ENCODE peak calls at places on chromosome 18, in six cellular contexts. F is GM12865, W is lung, K is HFFc6, A is foreskin fibroblast, V is fibroblast of pulmonary artery. Y is an unnamed sample.

GRCh38 chr18:24014986-24015896 is 687 bp downstream of the TTC39C start:
- DNase-seq in W (peak; percentile 44), A (peak; percentile 93), V (peak; percentile 81), K (peak; percentile 77), F (peak; percentile 60), Y (no peak)

GRCh38 chr18:73975266-73975665 is 172.4 kb downstream of the FBXO15 start:
- DNase-seq in W (no peak), K (no peak), V (no peak), A (peak; percentile 15), F (peak; percentile 2), Y (no peak)

GRCh38 chr18:75360206-75360605 is 67.3 kb downstream of the SMIM21 start:
- DNase-seq in A (no peak), W (no peak), F (no peak), V (no peak), K (no peak), Y (no peak)

GRCh38 chr18:8769509-8769908 is 64.2 kb downstream of the MTCL1 start:
- DNase-seq in A (no peak), V (no peak), W (no peak), K (no peak), F (no peak), Y (no peak)

GRCh38 chr18:61975526-61976326 is 82.9 kb upstream of the RNF152 start:
- DNase-seq in A (no peak), V (no peak), K (no peak), F (peak; percentile 45), W (no peak), Y (no peak)

GRCh38 chr18:35856178-35856577 is 116.3 kb upstream of the RMP24 start:
- DNase-seq in K (no peak), V (no peak), A (no peak), W (peak; percentile 6), F (no peak), Y (peak; percentile 10)

GRCh38 chr18:55982992-55983391 is 395.0 kb upstream of the TCF4 start:
- DNase-seq in V (no peak), K (peak; percentile 18), F (no peak), W (no peak), A (peak; percentile 18), Y (no peak)

GRCh38 chr18:13680612-13681011 is 45.7 kb downstream of the FAM210A start:
- DNase-seq in W (no peak), K (no peak), V (no peak), F (peak; percentile 13), A (no peak), Y (no peak)

GRCh38 chr18:62852851-62853250 is 137.5 kb downstream of the PHLPP1 start:
- DNase-seq in F (no peak), W (no peak), K (peak; percentile 4), A (peak; percentile 67), V (no peak), Y (no peak)

GRCh38 chr18:61290616-61291015 is 42.6 kb upstream of the CDH20 start:
- DNase-seq in A (no peak), V (no peak), W (no peak), F (no peak), K (no peak), Y (no peak)

GRCh38 chr18:36693931-36694661 is 134.7 kb downstream of the TPGS2 start:
- DNase-seq in A (peak; percentile 78), W (no peak), F (no peak), V (no peak), K (peak; percentile 65), Y (no peak)

GRCh38 chr18:59737776-59738295 is 40.6 kb upstream of the CCBE1 start:
- DNase-seq in F (no peak), K (no peak), W (no peak), V (no peak), A (no peak), Y (peak; percentile 32)

GRCh38 chr18:71682591-71682990 is 861.6 kb downstream of the CBLN2 start:
- DNase-seq in V (no peak), W (no peak), K (no peak), F (no peak), A (no peak), Y (no peak)

GRCh38 chr18:40404284-40404683 is 1550.8 kb upstream of the PIK3C3 start:
- DNase-seq in A (peak; percentile 83), V (no peak), F (no peak), K (no peak), W (no peak), Y (no peak)

GRCh38 chr18:421236-422155 is 79.0 kb downstream of the COLEC12 start:
- DNase-seq in V (no peak), W (no peak), K (peak; percentile 28), F (no peak), A (peak; percentile 75), Y (no peak)

GRCh38 chr18:37375181-37375580 is 190.4 kb downstream of the CELF4 start:
- DNase-seq in F (no peak), K (no peak), A (no peak), W (no peak), V (no peak), Y (no peak)

GRCh38 chr18:22170421-22171262 is 1.3 kb downstream of the GATA6 start:
- DNase-seq in K (peak; percentile 22), V (peak; percentile 77), F (no peak), W (peak; percentile 58), A (peak; percentile 71), Y (peak; percentile 87)

GRCh38 chr18:73708596-73708995 is 439.0 kb downstream of the FBXO15 start:
- DNase-seq in F (no peak), W (no peak), A (no peak), V (no peak), K (no peak), Y (no peak)

GRCh38 chr18:36899289-36899688 is 70.4 kb downstream of the KIAA1328 start:
- DNase-seq in V (peak; percentile 23), A (peak; percentile 38), K (peak; percentile 39), W (no peak), F (peak; percentile 56), Y (no peak)

GRCh38 chr18:8874872-8875271 is 169.5 kb downstream of the MTCL1 start:
- DNase-seq in A (no peak), W (no peak), F (no peak), K (no peak), V (no peak), Y (no peak)

GRCh38 chr18:35143615-35144596 is 96.9 kb upstream of the ZNF397 start:
- DNase-seq in F (peak; percentile 36), K (peak; percentile 45), V (peak; percentile 76), A (peak; percentile 79), W (peak; percentile 54), Y (no peak)

GRCh38 chr18:51253476-51253875 is 56.0 kb upstream of the MEX3C start:
- DNase-seq in A (no peak), K (no peak), F (no peak), V (no peak), W (no peak), Y (no peak)

GRCh38 chr18:3151379-3152264 is 68.1 kb downstream of the MYOM1 start:
- DNase-seq in F (peak; percentile 45), V (peak; percentile 63), A (peak; percentile 65), K (peak; percentile 34), W (no peak), Y (no peak)

GRCh38 chr18:44651453-44651852 is 29.2 kb upstream of the SETBP1 start:
- DNase-seq in W (peak; percentile 38), K (peak; percentile 33), A (peak; percentile 77), V (peak; percentile 92), F (no peak), Y (no peak)

GRCh38 chr18:74226156-74226555 is 65.6 kb downstream of the CYB5A start:
- DNase-seq in K (no peak), V (no peak), W (no peak), A (no peak), F (no peak), Y (no peak)

DNA sequence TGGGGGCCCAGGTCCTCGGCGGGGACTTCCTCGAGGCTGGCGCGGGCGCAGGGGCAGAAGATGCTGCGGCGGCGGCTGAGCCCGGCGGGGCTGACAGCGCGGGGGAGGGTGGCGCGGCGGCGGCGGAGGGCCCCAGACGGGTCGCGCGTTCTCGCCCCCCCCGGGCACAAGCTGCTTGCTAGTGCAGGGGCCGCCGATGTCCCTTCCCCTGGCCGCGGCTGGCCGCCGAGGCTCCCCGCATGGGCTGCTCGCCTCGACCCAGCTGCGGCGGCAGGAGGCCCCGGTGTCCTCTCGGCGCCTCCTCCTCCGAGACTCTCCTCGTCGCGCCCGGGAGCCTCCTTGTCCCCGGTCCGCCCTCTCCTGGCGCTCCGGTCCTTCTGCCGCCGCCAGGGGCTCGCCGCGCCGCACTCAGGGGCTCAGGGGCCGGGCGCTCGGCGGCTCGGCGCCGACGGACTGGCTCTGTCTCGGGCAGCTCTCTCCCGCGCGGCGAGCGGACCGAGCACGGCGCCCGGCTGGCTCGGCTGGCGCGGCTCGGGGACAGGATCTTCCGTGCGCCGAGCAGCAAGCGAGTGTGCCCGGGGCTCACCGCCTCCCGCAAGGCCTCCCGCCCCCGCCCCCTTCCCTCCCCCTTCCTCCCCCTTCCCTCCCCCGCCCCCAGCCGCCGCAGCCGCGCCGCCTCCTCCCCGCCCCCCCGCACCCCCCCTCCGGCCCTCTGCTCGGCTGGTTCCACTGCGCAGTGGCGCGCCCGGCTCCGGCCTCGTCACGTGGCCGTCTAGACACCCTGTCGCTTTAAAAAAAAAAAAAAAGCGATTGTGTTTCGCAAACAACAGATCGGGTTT is 902 bp upstream of the SMAD7 start:
- DNase-seq in K (peak; percentile 76), W (peak; percentile 84), A (peak; percentile 95), F (peak; percentile 95), V (peak; percentile 92), Y (peak; percentile 94)
- TF ChIP-seq CTCF in K (peak; percentile 61), W (no peak), A (peak; percentile 17), F (peak; percentile 20), V (no peak), Y (peak; percentile 42)

GRCh38 chr18:57856707-57857280 is 53.7 kb upstream of the ATP8B1 start:
- DNase-seq in A (no peak), W (no peak), F (no peak), K (no peak), V (no peak), Y (no peak)

GRCh38 chr18:57856128-57856527 is 53.0 kb upstream of the ATP8B1 start:
- DNase-seq in K (no peak), W (no peak), F (no peak), A (no peak), V (no peak), Y (no peak)

GRCh38 chr18:57863706-57864105 is 60.6 kb upstream of the ATP8B1 start:
- DNase-seq in A (peak; percentile 17), K (no peak), F (no peak), V (no peak), W (no peak), Y (no peak)

GRCh38 chr18:57854726-57855125 is 51.6 kb upstream of the ATP8B1 start:
- DNase-seq in A (no peak), V (no peak), W (no peak), F (no peak), K (no peak), Y (no peak)

GRCh38 chr18:57859314-57859713 is 56.2 kb upstream of the ATP8B1 start:
- DNase-seq in V (peak; percentile 51), W (no peak), F (peak; percentile 55), A (peak; percentile 31), K (no peak), Y (no peak)
- TF ChIP-seq CTCF in V (peak; percentile 67), W (no peak), F (peak; percentile 70), A (peak; percentile 34), K (peak; percentile 75), Y (peak; percentile 38)

DNA sequence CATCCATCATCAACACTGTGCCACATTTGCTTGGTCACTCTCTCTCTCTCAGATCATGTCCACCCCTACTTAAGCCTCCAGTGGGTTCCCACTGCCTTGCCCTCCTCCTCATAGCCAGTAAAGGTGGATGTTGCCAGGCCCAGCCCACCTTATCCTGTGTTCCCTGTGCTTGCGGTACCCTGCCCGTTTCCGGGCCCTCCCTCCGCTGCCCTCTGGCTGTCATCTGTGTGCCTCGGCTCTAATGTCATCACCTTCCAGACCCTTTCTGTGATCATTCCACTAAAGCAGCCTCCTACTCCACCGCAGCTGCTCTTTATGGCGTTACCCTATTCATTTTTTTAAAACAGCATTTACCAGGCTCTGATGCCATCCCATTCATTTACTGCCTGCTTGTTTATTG is 305.7 kb upstream of the SKOR2 start:
- DNase-seq in A (no peak), V (no peak), K (no peak), F (no peak), W (no peak), Y (peak; percentile 80)
- TF ChIP-seq CTCF in A (no peak), V (no peak), K (no peak), F (no peak), W (no peak), Y (no peak)

GRCh38 chr18:11570770-11571169 is 38.6 kb upstream of the SLC35G4 start:
- DNase-seq in V (peak; percentile 11), A (peak; percentile 56), K (no peak), F (peak; percentile 19), W (no peak), Y (no peak)
- TF ChIP-seq CTCF in V (peak; percentile 21), A (peak; percentile 26), K (peak; percentile 64), F (no peak), W (no peak), Y (peak; percentile 58)